ENCODE peak calls at places on chromosomes 11 and 22, in eight cellular contexts. I is mesothelial cell of epicardium; W is activated CD4-positive, alpha-beta T cell treated with anti-CD3 and anti-CD28 coated beads, Interleukin-2, amount 50 U/mL, for 24 hours; E is fibroblast of lung; O is body of pancreas; J is KG1; G is NCI-H1694 treated with DMSO at 0.1 percent for 48 hours; F is activated naive CD4-positive, alpha-beta T cell. K is an unnamed sample.

GRCh38 chr11:198236-198806 is 5.4 kb downstream of the SCGB1C1 start:
- DNase-seq in I (no peak), W (no peak), E (no peak), O (no peak), J (no peak), G (no peak), F (no peak), K (no peak)

GRCh38 chr11:14578551-14578956 is 58.4 kb upstream of the PSMA1 start:
- DNase-seq in I (no peak), W (peak), E (peak), O (peak), J (peak), G (peak), F (peak), K (no peak)

GRCh38 chr11:32071811-32072210 is 19.1 kb upstream of the RCN1 start:
- DNase-seq in I (no peak), W (no peak), E (peak), O (no peak), J (no peak), G (no peak), F (no peak), K (no peak)

GRCh38 chr22:49664371-49664881 is 163.2 kb downstream of the BRD1 start:
- DNase-seq in I (peak), W (no peak), E (no peak), O (no peak), J (no peak), G (peak), F (no peak), K (peak)

GRCh38 chr11:36450391-36450714 is 59.7 kb downstream of the TRAF6 start:
- DNase-seq in I (no peak), W (no peak), E (no peak), O (no peak), J (no peak), G (no peak), F (no peak), K (no peak)

GRCh38 chr11:69339041-69339733 is 45.2 kb downstream of the MYEOV start:
- DNase-seq in I (peak), W (no peak), E (no peak), O (no peak), J (no peak), G (no peak), F (no peak), K (no peak)

GRCh38 chr11:85821636-85822035 is 10.7 kb upstream of the SYTL2 start:
- DNase-seq in I (no peak), W (no peak), E (peak), O (peak), J (no peak), G (no peak), F (no peak), K (no peak)

GRCh38 chr11:27472398-27473016 is at the start of gene LGR4:
- DNase-seq in I (peak), W (peak), E (peak), O (peak), J (no peak), G (peak), F (peak), K (peak)

GRCh38 chr22:20040801-20041200 is 19.9 kb downstream of the TANGO2 start:
- DNase-seq in I (no peak), W (no peak), E (no peak), O (no peak), J (no peak), G (no peak), F (no peak), K (no peak)

GRCh38 chr11:71322192-71322735 is 69.9 kb upstream of the SHANK2 start:
- DNase-seq in I (no peak), W (no peak), E (no peak), O (no peak), J (no peak), G (no peak), F (no peak), K (no peak)

GRCh38 chr11:28086569-28086968 is 21.4 kb downstream of the KIF18A start:
- DNase-seq in I (no peak), W (no peak), E (peak), O (no peak), J (no peak), G (no peak), F (no peak), K (no peak)

GRCh38 chr11:24623121-24623520 is 126.3 kb downstream of the LUZP2 start:
- DNase-seq in I (no peak), W (no peak), E (peak), O (no peak), J (no peak), G (no peak), F (no peak), K (no peak)

GRCh38 chr11:126468102-126468521 is 112.6 kb downstream of the ST3GAL4 start:
- DNase-seq in I (no peak), W (no peak), E (no peak), O (no peak), J (peak), G (no peak), F (no peak), K (no peak)

GRCh38 chr11:113664069-113664980 is 41.8 kb downstream of the TMPRSS5 start:
- DNase-seq in I (no peak), W (no peak), E (peak), O (no peak), J (no peak), G (no peak), F (no peak), K (no peak)

GRCh38 chr11:121716060-121716459 is 263.3 kb upstream of the SORL1-AS1 start:
- DNase-seq in I (no peak), W (no peak), E (peak), O (no peak), J (no peak), G (no peak), F (no peak), K (no peak)

K was measured in H1.